ENCODE peak calls at places on chromosomes 2 and 18, in eight cellular contexts. F, P, M, C, K, E, G and N are unnamed samples. For H3K9me3, the result is how much of the 10 kb centered on the place peaks cover.

GRCh38 chr2:181970160-181970794 is 15.4 kb upstream of the PPP1R1C start:
- DNase-seq in C (no peak), F (no peak), K (no peak), P (no peak), E (no peak), M (no peak), G (no peak), N (peak)

GRCh38 chr18:68714356-68714706 is 577 bp downstream of the TMX3 start:
- DNase-seq in E (no peak), F (peak), M (no peak), C (no peak), P (peak), G (no peak), K (no peak), N (no peak)

GRCh38 chr2:105504459-105504858 is 105.6 kb upstream of the FHL2 start:
- DNase-seq in K (no peak), C (no peak), E (no peak), P (no peak), F (no peak), M (no peak), G (no peak), N (no peak)

GRCh38 chr2:162123806-162124758 is 28.0 kb downstream of the GCG start:
- DNase-seq in C (peak), E (no peak), G (peak), F (peak), P (no peak), M (no peak), K (peak), N (no peak)

GRCh38 chr2:11712866-11713265 is 33.6 kb upstream of the LPIN1 start:
- DNase-seq in E (no peak), G (no peak), F (no peak), M (no peak), P (no peak), C (no peak), K (peak), N (no peak)

GRCh38 chr18:79200546-79201268 is 131.5 kb downstream of the ATP9B start:
- DNase-seq in E (peak), G (no peak), C (peak), F (peak), M (peak), K (peak), P (no peak), N (peak)

GRCh38 chr2:102291221-102292075 is 19.9 kb upstream of the IL1RL1 start:
- DNase-seq in M (no peak), E (no peak), K (no peak), F (no peak), P (no peak), C (no peak), G (no peak), N (no peak)

GRCh38 chr2:20771296-20771695 is 51.6 kb downstream of the LDAH start:
- DNase-seq in K (no peak), G (no peak), P (no peak), C (no peak), M (no peak), F (no peak), E (no peak), N (no peak)

GRCh38 chr2:203002054-203002821 is 12.4 kb upstream of the NBEAL1 start:
- DNase-seq in E (no peak), C (no peak), K (peak), P (no peak), G (peak), M (no peak), F (no peak), N (peak)

GRCh38 chr2:172578054-172578453 is 22.2 kb downstream of the PDK1 start:
- DNase-seq in G (no peak), M (no peak), E (no peak), K (peak), C (no peak), P (no peak), F (no peak), N (no peak)

GRCh38 chr2:172574965-172575364 is 19.1 kb downstream of the PDK1 start:
- DNase-seq in P (no peak), C (no peak), E (no peak), M (no peak), K (no peak), F (peak), G (no peak), N (no peak)

GRCh38 chr2:172580544-172580943 is 24.7 kb downstream of the PDK1 start:
- DNase-seq in K (no peak), M (no peak), E (no peak), P (no peak), F (no peak), G (no peak), C (no peak), N (no peak)

GRCh38 chr2:172582656-172583055 is 26.8 kb downstream of the PDK1 start:
- DNase-seq in G (no peak), M (no peak), K (no peak), F (no peak), E (no peak), C (no peak), P (no peak), N (no peak)

DNA sequence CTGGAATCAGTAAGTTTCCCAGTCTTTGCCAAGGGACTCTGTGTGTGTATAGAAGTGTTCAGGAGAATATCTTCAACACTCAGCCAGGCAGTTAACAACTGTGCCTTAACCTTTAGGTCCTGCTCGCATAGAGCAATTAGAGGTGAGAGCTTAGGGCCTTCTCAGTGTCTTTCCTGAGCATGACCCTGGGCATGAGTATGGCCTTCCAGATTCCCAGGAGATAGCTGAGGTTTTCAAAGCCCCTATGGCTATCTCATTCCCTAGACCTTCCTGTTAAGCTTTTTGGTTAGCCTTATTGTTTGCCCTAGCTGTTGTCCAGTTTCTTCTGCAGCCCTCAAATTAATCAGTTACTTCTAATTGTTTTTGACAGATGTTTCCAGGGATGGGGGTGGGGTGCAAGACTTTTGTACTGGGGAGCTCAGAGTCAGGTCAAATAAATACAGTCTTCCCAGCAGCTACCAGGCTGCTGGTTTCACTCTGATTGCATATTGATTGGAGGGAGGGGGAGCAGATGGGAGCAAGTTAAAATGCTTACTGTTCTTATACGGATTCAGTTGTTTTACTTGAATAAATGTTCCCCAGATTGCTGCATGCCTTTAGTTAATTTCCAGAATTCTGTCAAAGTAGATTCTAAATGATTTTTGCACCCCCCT is 23.1 kb downstream of the PDK1 start:
- DNase-seq in G (no peak), C (no peak), F (no peak), E (no peak), M (no peak), P (no peak), K (no peak), N (no peak)
- H3K9me3 ChIP-seq in G (under half), C (under half), F (half or more), E (under half), M (under half), P (under half), K (under half), N (under half)

GRCh38 chr2:239602290-239603282 is 201.8 kb upstream of the HDAC4 start:
- DNase-seq in M (no peak), G (no peak), K (no peak), F (no peak), C (no peak), E (peak), P (no peak), N (no peak)
- H3K9me3 ChIP-seq in M (under half), G (under half), K (under half), F (under half), C (under half), E (under half), P (under half), N (under half)

GRCh38 chr2:2709091-2709770 is 378.2 kb upstream of the MYT1L start:
- DNase-seq in E (no peak), M (no peak), F (no peak), C (no peak), K (no peak), G (no peak), P (no peak), N (no peak)

GRCh38 chr2:2707111-2708035 is 376.3 kb upstream of the MYT1L start:
- DNase-seq in E (no peak), M (no peak), P (no peak), K (no peak), G (no peak), F (peak), C (no peak), N (no peak)

GRCh38 chr2:2705871-2706270 is 374.8 kb upstream of the MYT1L start:
- DNase-seq in K (no peak), F (no peak), P (no peak), C (no peak), E (no peak), M (no peak), G (no peak), N (no peak)

GRCh38 chr2:2706306-2706705 is 375.2 kb upstream of the MYT1L start:
- DNase-seq in M (no peak), F (peak), G (no peak), C (no peak), P (no peak), K (no peak), E (no peak), N (no peak)

DNA sequence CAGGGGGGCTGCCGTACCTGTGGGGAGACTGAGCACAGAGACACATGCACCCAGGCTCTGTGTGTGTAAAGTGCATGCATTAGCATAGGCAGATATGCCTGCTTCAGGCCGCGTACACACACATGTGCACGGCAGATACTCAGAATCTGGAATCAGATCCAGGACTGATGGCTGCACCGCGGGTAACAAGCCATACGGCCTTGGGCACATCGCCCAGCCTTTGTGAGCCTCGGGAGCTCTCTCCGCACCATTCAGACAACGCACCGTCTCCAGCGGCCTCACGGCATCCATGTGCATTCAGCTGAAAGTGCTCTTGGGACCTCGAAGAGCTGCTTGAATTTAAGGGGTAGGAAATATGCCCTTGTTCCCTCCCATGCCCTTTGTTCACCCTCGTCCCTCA is 377.5 kb upstream of the MYT1L start:
- DNase-seq in K (no peak), E (no peak), F (no peak), C (no peak), P (no peak), M (no peak), G (no peak), N (no peak)
- H3K9me3 ChIP-seq in K (half or more), E (under half), F (under half), C (under half), P (under half), M (under half), G (under half), N (under half)

DNA sequence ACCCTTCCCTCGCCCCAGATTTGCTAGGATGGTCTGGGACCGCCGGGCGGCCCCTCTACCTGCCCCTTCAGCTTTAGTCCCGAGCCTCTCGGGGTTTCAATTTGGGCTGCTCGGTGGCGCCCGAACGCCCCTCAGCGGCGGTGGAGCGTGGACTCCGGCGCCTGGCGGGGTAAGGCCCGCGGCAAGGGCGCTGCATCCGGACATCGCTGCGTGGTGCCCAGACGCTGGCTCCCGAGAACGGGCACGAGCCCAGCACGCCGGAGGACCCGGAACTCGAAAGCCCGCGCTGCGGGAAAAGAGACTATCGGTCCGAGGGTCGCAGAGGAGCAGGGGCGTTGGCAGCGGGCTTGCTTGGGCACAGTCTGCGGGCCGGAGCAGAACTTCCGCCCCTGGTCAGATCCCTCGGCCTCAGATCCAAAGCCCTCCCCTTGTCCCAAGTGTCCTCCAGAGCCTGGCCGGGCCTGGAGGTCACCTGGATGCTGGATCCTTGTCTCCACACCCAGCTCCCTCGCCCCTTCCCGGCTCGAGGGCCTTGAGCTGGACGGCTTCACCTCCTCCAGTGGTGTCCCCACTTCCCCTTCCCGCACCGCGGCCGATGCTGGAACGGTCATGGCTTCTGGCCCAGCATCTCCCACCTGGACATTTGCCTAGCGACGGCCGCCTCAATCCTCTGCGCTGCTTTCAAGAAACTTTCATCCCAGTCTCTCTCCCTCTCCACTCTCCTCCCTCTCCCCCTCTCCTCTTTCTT is 2.9 kb upstream of the OTX1 start:
- DNase-seq in F (no peak), G (no peak), K (no peak), M (no peak), P (no peak), E (peak), C (no peak), N (peak)
- H3K9me3 ChIP-seq in F (under half), G (under half), K (under half), M (under half), P (under half), E (under half), C (under half), N (under half)